ENCODE peak calls at places on chromosomes 6 and 20, in five cellular contexts. K, W, O, J and L are unnamed samples.

GRCh38 chr6:116003668-116004067 is 57.0 kb downstream of the FRK start:
- DNase-seq in K (no peak), W (no peak), O (no peak), J (no peak), L (no peak)

GRCh38 chr20:29497261-29497671 is 1760.2 kb upstream of the DEFB115 start:
- DNase-seq in K (no peak), W (peak), O (peak), J (no peak), L (no peak)

GRCh38 chr6:41445268-41445667 is 100.9 kb upstream of the FOXP4 start:
- DNase-seq in K (no peak), W (peak), O (peak), J (no peak), L (no peak)

GRCh38 chr6:158061361-158061708 is 79.7 kb downstream of the SYNJ2 start:
- DNase-seq in K (no peak), W (no peak), O (no peak), J (no peak), L (no peak)

GRCh38 chr20:33773412-33774089 is 37.6 kb upstream of the CHMP4B start:
- DNase-seq in K (no peak), W (no peak), O (no peak), J (no peak), L (no peak)

GRCh38 chr6:10478187-10479040 is 42.7 kb upstream of the GCNT2 start:
- DNase-seq in K (no peak), W (peak), O (peak), J (peak), L (peak)

GRCh38 chr6:9412951-9413559 is 977.7 kb upstream of the SLC35B3 start:
- DNase-seq in K (peak), W (peak), O (peak), J (peak), L (no peak)

GRCh38 chr6:110097443-110097842 is 82.0 kb downstream of the WASF1 start:
- DNase-seq in K (no peak), W (no peak), O (peak), J (no peak), L (no peak)

GRCh38 chr6:136791296-136792065 is 796 bp downstream of the MAP3K5 start:
- DNase-seq in K (peak), W (peak), O (peak), J (no peak), L (peak)

GRCh38 chr6:116492331-116493067 is 18.9 kb upstream of the CALHM5 start:
- DNase-seq in K (no peak), W (no peak), O (peak), J (no peak), L (no peak)

GRCh38 chr20:22918286-22918983 is 116.7 kb upstream of the SSTR4 start:
- DNase-seq in K (no peak), W (no peak), O (peak), J (no peak), L (no peak)

GRCh38 chr20:37518606-37519507 is 2.2 kb upstream of the NNAT start:
- DNase-seq in K (peak), W (no peak), O (peak), J (no peak), L (no peak)

GRCh38 chr20:59039233-59039632 is 3.4 kb downstream of the PRELID3B start:
- DNase-seq in K (no peak), W (peak), O (no peak), J (no peak), L (no peak)

GRCh38 chr6:9540534-9541126 is 874.2 kb downstream of the TFAP2A start:
- DNase-seq in K (no peak), W (peak), O (peak), J (peak), L (peak)

GRCh38 chr6:37451411-37452273 is 18.6 kb downstream of the CMTR1 start:
- DNase-seq in K (no peak), W (no peak), O (peak), J (no peak), L (no peak)

GRCh38 chr6:137416376-137417109 is 77.7 kb downstream of the OLIG3 start:
- DNase-seq in K (no peak), W (peak), O (peak), J (no peak), L (no peak)

GRCh38 chr6:70575899-70576298 is 9.2 kb downstream of the SDHAF4 start:
- DNase-seq in K (peak), W (no peak), O (no peak), J (no peak), L (no peak)

GRCh38 chr6:39087197-39087596 is 27.8 kb downstream of the SAYSD1 start:
- DNase-seq in K (no peak), W (no peak), O (no peak), J (no peak), L (no peak)

GRCh38 chr6:39090036-39090435 is 24.9 kb downstream of the SAYSD1 start:
- DNase-seq in K (no peak), W (no peak), O (no peak), J (no peak), L (no peak)

GRCh38 chr6:39086294-39086693 is 28.7 kb downstream of the SAYSD1 start:
- DNase-seq in K (no peak), W (no peak), O (no peak), J (no peak), L (no peak)

GRCh38 chr6:39086711-39087110 is 28.3 kb downstream of the SAYSD1 start:
- DNase-seq in K (no peak), W (no peak), O (no peak), J (no peak), L (no peak)

GRCh38 chr6:39088331-39088730 is 26.7 kb downstream of the SAYSD1 start:
- DNase-seq in K (no peak), W (peak), O (peak), J (no peak), L (peak)
- TF ChIP-seq CTCF in K (peak), W (peak), O (peak), J (no peak), L (peak)

DNA sequence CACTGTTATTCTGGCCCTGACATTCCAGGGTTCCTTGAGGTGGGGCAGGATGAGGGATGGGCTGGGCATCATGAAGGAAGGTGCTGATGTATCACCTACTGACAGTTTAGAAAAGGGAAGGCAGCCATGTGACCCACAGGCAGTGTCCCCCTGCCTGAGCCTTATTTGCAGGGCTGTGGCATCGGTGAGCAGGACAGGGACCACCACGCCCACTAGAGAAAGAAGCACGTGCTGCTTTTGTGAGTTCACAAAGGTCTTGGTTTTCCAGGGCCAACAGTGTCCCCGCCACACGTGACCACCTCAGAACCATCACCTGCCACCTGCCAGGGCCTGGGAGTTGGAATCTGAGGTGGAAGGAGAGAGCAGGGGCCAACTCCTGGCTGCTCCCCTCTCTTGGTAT is 43.5 kb upstream of the SCRT2 start:
- DNase-seq in K (no peak), W (no peak), O (no peak), J (no peak), L (no peak)
- TF ChIP-seq CTCF in K (no peak), W (no peak), O (no peak), J (no peak), L (no peak)

GRCh38 chr6:26021350-26022165 is 59.0 kb downstream of the TRIM38 start:
- DNase-seq in K (peak), W (peak), O (peak), J (peak), L (peak)
- TF ChIP-seq CTCF in K (no peak), W (no peak), O (no peak), J (no peak), L (no peak)

DNA sequence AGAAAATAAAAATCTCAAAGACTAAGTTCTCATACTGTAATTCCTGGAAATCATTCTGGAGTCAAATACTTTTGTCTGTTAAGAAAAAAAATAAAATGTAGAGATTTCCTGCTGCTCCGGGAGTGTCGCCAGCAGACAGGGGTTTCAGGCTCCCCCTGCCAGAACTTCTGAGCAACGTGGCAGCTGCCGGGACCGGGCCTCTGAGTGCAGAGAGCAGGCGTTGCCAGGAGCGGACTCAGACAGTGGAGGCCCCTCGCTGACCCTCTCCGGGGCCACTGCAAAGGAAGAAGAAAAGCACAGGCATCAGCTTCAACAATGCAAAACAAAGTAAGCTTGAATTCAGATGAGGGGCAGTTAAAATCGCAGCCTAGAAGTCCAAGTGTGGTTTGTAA is 95.5 kb downstream of the THBS2 start:
- DNase-seq in K (no peak), W (peak), O (peak), J (no peak), L (peak)
- TF ChIP-seq CTCF in K (no peak), W (no peak), O (no peak), J (no peak), L (no peak)

GRCh38 chr6:112296122-112296521 is 41.8 kb upstream of the LAMA4 start:
- DNase-seq in K (no peak), W (peak), O (peak), J (peak), L (peak)
- TF ChIP-seq CTCF in K (no peak), W (peak), O (peak), J (no peak), L (peak)

DNA sequence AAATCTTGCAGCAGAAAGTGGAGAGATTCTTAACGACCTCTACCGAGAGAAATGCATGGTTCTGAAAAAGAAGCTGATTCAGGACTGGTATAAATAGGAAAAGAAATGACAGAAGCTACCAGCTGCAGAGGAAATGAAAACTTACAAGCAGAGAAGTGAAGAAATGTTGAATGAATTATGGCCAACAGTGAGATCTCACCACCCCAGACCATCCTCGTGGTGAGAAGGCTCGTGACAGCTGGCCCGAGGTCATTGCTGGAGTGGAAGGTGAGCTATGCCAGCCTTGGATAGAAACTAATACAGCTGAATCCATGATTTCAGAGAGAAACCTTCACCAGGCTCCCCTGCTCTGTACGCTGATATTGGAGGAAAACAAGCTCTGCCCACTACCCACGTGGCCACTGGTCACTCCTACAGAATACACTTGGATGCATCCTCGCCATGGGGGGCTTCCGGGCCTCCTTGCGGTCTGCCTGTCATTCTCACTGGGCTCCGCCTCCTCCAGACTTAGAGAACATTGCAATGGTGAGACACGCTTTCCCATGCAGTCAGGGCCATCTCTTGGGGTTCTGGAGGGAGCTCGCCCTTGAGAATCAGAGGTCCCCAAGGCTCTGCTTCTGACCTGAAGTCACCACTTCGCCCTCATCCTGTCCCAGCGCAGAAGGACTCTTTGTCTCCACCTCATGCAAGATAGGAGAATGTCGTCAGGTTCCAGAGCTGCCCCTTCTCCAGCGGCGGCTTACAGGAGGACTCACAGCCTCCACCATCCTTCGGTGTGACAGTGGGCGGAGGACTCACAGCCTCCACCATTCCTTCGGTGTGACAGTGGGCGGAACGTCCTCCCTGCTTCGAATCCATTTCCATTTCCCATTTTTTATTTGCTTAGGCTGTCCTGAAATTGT is 10.6 kb upstream of the TUBB2B start:
- DNase-seq in K (no peak), W (no peak), O (no peak), J (no peak), L (no peak)
- TF ChIP-seq CTCF in K (no peak), W (no peak), O (no peak), J (no peak), L (no peak)

DNA sequence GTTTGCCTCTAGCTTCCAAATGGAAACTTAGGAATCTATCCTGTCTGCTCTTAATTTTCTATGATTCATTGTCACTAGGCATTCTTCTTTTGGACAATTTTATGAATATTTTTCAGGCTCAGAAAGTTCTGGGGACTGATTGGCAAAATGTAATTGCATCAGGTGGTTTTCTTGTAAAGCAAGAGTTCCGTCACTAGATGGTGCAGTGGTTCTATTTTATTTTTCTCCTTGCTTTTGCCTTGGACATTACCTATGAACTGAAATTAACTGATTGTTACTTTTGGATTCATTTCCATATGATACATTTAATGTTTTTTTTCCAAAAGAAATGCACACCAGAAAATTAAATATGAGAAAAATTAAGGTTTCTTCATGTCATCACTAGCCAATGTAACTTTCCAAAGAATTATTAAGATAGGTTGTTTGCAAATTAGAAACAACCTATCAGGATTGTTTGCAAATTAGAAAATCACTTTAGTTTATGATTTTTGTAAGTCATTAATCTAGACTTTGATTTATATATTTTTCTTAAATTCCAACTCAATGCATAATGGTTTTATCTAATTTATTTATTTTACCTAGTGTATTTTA is 48.0 kb downstream of the TMEM170B start:
- DNase-seq in K (no peak), W (peak), O (peak), J (peak), L (no peak)
- TF ChIP-seq CTCF in K (peak), W (peak), O (peak), J (peak), L (peak)

DNA sequence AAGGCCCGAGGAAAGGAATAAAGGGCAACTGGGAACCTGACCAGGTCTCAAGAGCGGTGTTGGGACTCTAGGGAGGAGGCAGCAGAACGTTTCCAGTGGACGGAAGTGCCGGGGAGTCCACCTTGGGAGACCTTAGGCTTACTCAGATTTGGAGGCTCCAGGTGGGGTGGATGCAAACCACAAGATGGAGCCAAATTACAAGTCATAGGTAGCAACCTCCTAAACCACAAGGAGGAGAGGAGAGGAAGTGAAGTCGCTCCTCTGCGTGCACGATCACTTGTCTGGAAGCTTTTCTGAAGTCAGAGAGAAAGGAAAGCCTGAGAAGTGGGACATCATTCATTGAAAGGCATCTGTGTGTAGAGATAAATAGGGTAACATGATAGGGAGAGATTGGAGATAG is 9.3 kb downstream of the HLA-DOA start:
- DNase-seq in K (no peak), W (no peak), O (no peak), J (no peak), L (no peak)
- TF ChIP-seq CTCF in K (no peak), W (no peak), O (no peak), J (no peak), L (peak)